ENCODE peak calls at places on chromosomes 3 and 15, in ten cellular contexts. L is pulmonary artery endothelial cell; B is mesothelial cell of epicardium; W is stimulated activated CD8-positive, alpha-beta memory T cell treated with anti-CD3 and anti-CD28 coated beads, Interleukin-4, amount 100 ng/mL, for 1 hour; Q is NCI-H69; P is Jurkat, Clone E6-1; T is A172; C is NCI-H146; Y is thoracic aorta; M is psoas muscle. O is an unnamed sample.

GRCh38 chr15:23038741-23039150 is 623 bp downstream of the TUBGCP5 start:
- DNase-seq in L (no peak), B (no peak), W (no peak), Q (peak), P (peak), T (peak), C (peak), Y (no peak), M (no peak), O (peak)

GRCh38 chr15:78130466-78131294 is 565 bp downstream of the CIB2 start:
- DNase-seq in L (no peak), B (no peak), W (no peak), Q (no peak), P (no peak), T (no peak), C (no peak), Y (no peak), M (peak), O (peak)

GRCh38 chr15:91548588-91548987 is 304.9 kb upstream of the SLCO3A1 start:
- DNase-seq in L (no peak), B (no peak), W (no peak), Q (no peak), P (no peak), T (no peak), C (no peak), Y (no peak), M (no peak), O (no peak)

GRCh38 chr3:140636452-140637138 is 41.3 kb upstream of the TRIM42 start:
- DNase-seq in L (no peak), B (no peak), W (no peak), Q (no peak), P (no peak), T (peak), C (no peak), Y (no peak), M (no peak), O (no peak)

GRCh38 chr15:77897896-77898406 is 179.6 kb downstream of the TBC1D2B start:
- DNase-seq in L (no peak), B (no peak), W (no peak), Q (no peak), P (no peak), T (no peak), C (no peak), Y (no peak), M (peak), O (no peak)

GRCh38 chr3:129577356-129577755 is 29.1 kb downstream of the PLXND1 start:
- DNase-seq in L (no peak), B (no peak), W (no peak), Q (peak), P (no peak), T (no peak), C (peak), Y (no peak), M (peak), O (peak)

GRCh38 chr3:156787926-156788663 is 38.1 kb upstream of the LEKR1 start:
- DNase-seq in L (no peak), B (no peak), W (no peak), Q (no peak), P (no peak), T (peak), C (no peak), Y (no peak), M (no peak), O (no peak)

GRCh38 chr15:55915221-55915620 is 78.2 kb downstream of the NEDD4 start:
- DNase-seq in L (no peak), B (no peak), W (no peak), Q (no peak), P (no peak), T (peak), C (no peak), Y (no peak), M (no peak), O (no peak)

GRCh38 chr3:125075738-125076137 is 19.9 kb upstream of the HEG1 start:
- DNase-seq in L (no peak), B (no peak), W (no peak), Q (no peak), P (no peak), T (no peak), C (no peak), Y (no peak), M (no peak), O (no peak)

GRCh38 chr15:38128389-38128788 is 124.2 kb upstream of the SPRED1 start:
- DNase-seq in L (no peak), B (no peak), W (no peak), Q (no peak), P (no peak), T (no peak), C (no peak), Y (no peak), M (no peak), O (no peak)

O was measured in NCI-H1092 treated with DMSO at 0.1 percent for 48 hours.